ENCODE peak calls at places on chromosomes 13 and 19, in nine cellular contexts. One of them, this sample, is unnamed.

GRCh38 chr13:23899555-23899954 is 2.3 kb upstream of the C1QTNF9B start:
- ATAC-seq in aorta: no peak
- ATAC-seq in psoas muscle: peak; percentile 65
- ATAC-seq in activated naive CD4-positive, alpha-beta T cell treated with anti-CD3 and anti-CD28 coated beads, Interleukin-2, amount 50 U/mL, for 72 hours: peak; percentile 44
- ATAC-seq in sciatic nerve: peak; percentile 57
- ATAC-seq in heart right ventricle: peak; percentile 65
- ATAC-seq in activated T-cell treated with anti-CD3 and anti-CD28 coated beads, Interleukin-2, amount 50 U/mL, for 4 hours: no peak
- ATAC-seq in upper lobe of right lung: peak; percentile 37
- ATAC-seq in pancreas: peak; percentile 83
- ATAC-seq in this sample: no peak

GRCh38 chr13:30463820-30464495 is 1.8 kb downstream of the HMGB1 start:
- ATAC-seq in upper lobe of right lung: peak; percentile 32
- ATAC-seq in sciatic nerve: peak; percentile 3
- ATAC-seq in aorta: peak; percentile 45
- ATAC-seq in heart right ventricle: peak; percentile 36
- ATAC-seq in activated T-cell treated with anti-CD3 and anti-CD28 coated beads, Interleukin-2, amount 50 U/mL, for 4 hours: peak; percentile 38
- ATAC-seq in pancreas: peak; percentile 45
- ATAC-seq in activated naive CD4-positive, alpha-beta T cell treated with anti-CD3 and anti-CD28 coated beads, Interleukin-2, amount 50 U/mL, for 72 hours: peak; percentile 43
- ATAC-seq in psoas muscle: peak; percentile 53
- ATAC-seq in this sample: peak; percentile 8

GRCh38 chr19:2537544-2537943 is 61.6 kb downstream of the GADD45B start:
- ATAC-seq in aorta: no peak
- ATAC-seq in psoas muscle: no peak
- ATAC-seq in heart right ventricle: no peak
- ATAC-seq in sciatic nerve: no peak
- ATAC-seq in pancreas: no peak
- ATAC-seq in upper lobe of right lung: peak; percentile 47
- ATAC-seq in activated naive CD4-positive, alpha-beta T cell treated with anti-CD3 and anti-CD28 coated beads, Interleukin-2, amount 50 U/mL, for 72 hours: no peak
- ATAC-seq in activated T-cell treated with anti-CD3 and anti-CD28 coated beads, Interleukin-2, amount 50 U/mL, for 4 hours: no peak
- ATAC-seq in this sample: no peak

GRCh38 chr13:42071667-42072419 is 23.4 kb downstream of the DGKH start:
- ATAC-seq in pancreas: no peak
- ATAC-seq in activated T-cell treated with anti-CD3 and anti-CD28 coated beads, Interleukin-2, amount 50 U/mL, for 4 hours: no peak
- ATAC-seq in upper lobe of right lung: no peak
- ATAC-seq in sciatic nerve: no peak
- ATAC-seq in activated naive CD4-positive, alpha-beta T cell treated with anti-CD3 and anti-CD28 coated beads, Interleukin-2, amount 50 U/mL, for 72 hours: no peak
- ATAC-seq in heart right ventricle: no peak
- ATAC-seq in psoas muscle: no peak
- ATAC-seq in aorta: no peak
- ATAC-seq in this sample: no peak

GRCh38 chr19:18401580-18402112 is 4.2 kb upstream of the LRRC25 start:
- ATAC-seq in aorta: peak; percentile 39
- ATAC-seq in pancreas: peak; percentile 62
- ATAC-seq in activated T-cell treated with anti-CD3 and anti-CD28 coated beads, Interleukin-2, amount 50 U/mL, for 4 hours: peak; percentile 40
- ATAC-seq in upper lobe of right lung: peak; percentile 89
- ATAC-seq in psoas muscle: peak; percentile 65
- ATAC-seq in activated naive CD4-positive, alpha-beta T cell treated with anti-CD3 and anti-CD28 coated beads, Interleukin-2, amount 50 U/mL, for 72 hours: peak; percentile 38
- ATAC-seq in sciatic nerve: peak; percentile 89
- ATAC-seq in heart right ventricle: peak; percentile 83
- ATAC-seq in this sample: peak; percentile 76

GRCh38 chr19:14167594-14168138 is 31.3 kb upstream of the ASF1B start:
- ATAC-seq in aorta: peak; percentile 58
- ATAC-seq in activated T-cell treated with anti-CD3 and anti-CD28 coated beads, Interleukin-2, amount 50 U/mL, for 4 hours: peak; percentile 75
- ATAC-seq in psoas muscle: peak; percentile 54
- ATAC-seq in sciatic nerve: peak; percentile 59
- ATAC-seq in pancreas: peak; percentile 15
- ATAC-seq in heart right ventricle: peak; percentile 75
- ATAC-seq in upper lobe of right lung: peak; percentile 62
- ATAC-seq in activated naive CD4-positive, alpha-beta T cell treated with anti-CD3 and anti-CD28 coated beads, Interleukin-2, amount 50 U/mL, for 72 hours: peak; percentile 52
- ATAC-seq in this sample: peak; percentile 56

GRCh38 chr19:43584484-43584883 is 8.9 kb downstream of the PINLYP start:
- ATAC-seq in heart right ventricle: no peak
- ATAC-seq in activated naive CD4-positive, alpha-beta T cell treated with anti-CD3 and anti-CD28 coated beads, Interleukin-2, amount 50 U/mL, for 72 hours: no peak
- ATAC-seq in sciatic nerve: no peak
- ATAC-seq in psoas muscle: no peak
- ATAC-seq in activated T-cell treated with anti-CD3 and anti-CD28 coated beads, Interleukin-2, amount 50 U/mL, for 4 hours: no peak
- ATAC-seq in aorta: no peak
- ATAC-seq in upper lobe of right lung: no peak
- ATAC-seq in pancreas: peak; percentile 69
- ATAC-seq in this sample: no peak

GRCh38 chr19:44571830-44572661 is 41.3 kb upstream of the IGSF23 start:
- ATAC-seq in heart right ventricle: no peak
- ATAC-seq in aorta: no peak
- ATAC-seq in activated naive CD4-positive, alpha-beta T cell treated with anti-CD3 and anti-CD28 coated beads, Interleukin-2, amount 50 U/mL, for 72 hours: no peak
- ATAC-seq in upper lobe of right lung: peak; percentile 41
- ATAC-seq in psoas muscle: no peak
- ATAC-seq in activated T-cell treated with anti-CD3 and anti-CD28 coated beads, Interleukin-2, amount 50 U/mL, for 4 hours: no peak
- ATAC-seq in pancreas: no peak
- ATAC-seq in sciatic nerve: no peak
- ATAC-seq in this sample: no peak

GRCh38 chr13:100485265-100485664 is 103.3 kb downstream of the GGACT start:
- ATAC-seq in activated naive CD4-positive, alpha-beta T cell treated with anti-CD3 and anti-CD28 coated beads, Interleukin-2, amount 50 U/mL, for 72 hours: no peak
- ATAC-seq in heart right ventricle: no peak
- ATAC-seq in psoas muscle: no peak
- ATAC-seq in sciatic nerve: no peak
- ATAC-seq in upper lobe of right lung: no peak
- ATAC-seq in activated T-cell treated with anti-CD3 and anti-CD28 coated beads, Interleukin-2, amount 50 U/mL, for 4 hours: no peak
- ATAC-seq in aorta: no peak
- ATAC-seq in pancreas: no peak
- ATAC-seq in this sample: no peak